ENCODE peak calls at places on chromosomes 4 and X, in nine cellular contexts. E is neural progenitor cell, O is HCT116, I is GM23248, H is GM23338, J is PC-3, M is hepatocyte, R is SK-N-SH, Y is OCI-LY7. S is an unnamed sample.

GRCh38 chr4:5125326-5125725 is 74.0 kb downstream of the STK32B start:
- DNase-seq in E (no peak), O (no peak), I (no peak), H (no peak), J (no peak), M (no peak), R (no peak), Y (no peak), S (no peak)

GRCh38 chrX:33434256-33435092 is 223.1 kb upstream of the DMD start:
- DNase-seq in E (peak; percentile 77), O (no peak), I (peak; percentile 39), H (peak; percentile 64), J (peak; percentile 66), M (peak; percentile 84), R (peak; percentile 42), Y (peak; percentile 73), S (peak; percentile 56)

GRCh38 chrX:139766545-139766983 is 58.6 kb upstream of the MCF2 start:
- DNase-seq in E (no peak), O (no peak), I (no peak), H (no peak), J (no peak), M (no peak), R (no peak), Y (no peak), S (no peak)

GRCh38 chr4:174437324-174437723 is 85.0 kb downstream of the HPGD start:
- DNase-seq in E (no peak), O (no peak), I (peak; percentile 73), H (no peak), J (peak; percentile 86), M (no peak), R (no peak), Y (no peak), S (no peak)

GRCh38 chr4:26420903-26421302 is 69.4 kb downstream of the CCKAR start:
- DNase-seq in E (no peak), O (no peak), I (peak; percentile 29), H (no peak), J (no peak), M (no peak), R (no peak), Y (no peak), S (no peak)

GRCh38 chr4:126977306-126977705 is 655.5 kb upstream of the INTU start:
- DNase-seq in E (peak; percentile 40), O (no peak), I (peak; percentile 36), H (peak; percentile 30), J (no peak), M (no peak), R (no peak), Y (no peak), S (no peak)

GRCh38 chr4:75745192-75745591 is 20.8 kb downstream of the USO1 start:
- DNase-seq in E (no peak), O (no peak), I (peak; percentile 87), H (no peak), J (no peak), M (peak; percentile 40), R (no peak), Y (no peak), S (no peak)

GRCh38 chrX:78643106-78643505 is 16.0 kb downstream of the RTL3 start:
- DNase-seq in E (no peak), O (no peak), I (no peak), H (no peak), J (no peak), M (no peak), R (no peak), Y (no peak), S (no peak)

GRCh38 chr4:104749062-104749461 is 254.4 kb upstream of the CXXC4 start:
- DNase-seq in E (no peak), O (no peak), I (no peak), H (no peak), J (peak; percentile 47), M (no peak), R (no peak), Y (no peak), S (peak; percentile 29)

GRCh38 chr4:24980064-24980690 is 50.6 kb downstream of the LGI2 start:
- DNase-seq in E (peak; percentile 71), O (peak; percentile 61), I (peak; percentile 91), H (peak; percentile 82), J (peak; percentile 73), M (peak; percentile 79), R (peak; percentile 53), Y (peak; percentile 54), S (peak; percentile 79)

DNA sequence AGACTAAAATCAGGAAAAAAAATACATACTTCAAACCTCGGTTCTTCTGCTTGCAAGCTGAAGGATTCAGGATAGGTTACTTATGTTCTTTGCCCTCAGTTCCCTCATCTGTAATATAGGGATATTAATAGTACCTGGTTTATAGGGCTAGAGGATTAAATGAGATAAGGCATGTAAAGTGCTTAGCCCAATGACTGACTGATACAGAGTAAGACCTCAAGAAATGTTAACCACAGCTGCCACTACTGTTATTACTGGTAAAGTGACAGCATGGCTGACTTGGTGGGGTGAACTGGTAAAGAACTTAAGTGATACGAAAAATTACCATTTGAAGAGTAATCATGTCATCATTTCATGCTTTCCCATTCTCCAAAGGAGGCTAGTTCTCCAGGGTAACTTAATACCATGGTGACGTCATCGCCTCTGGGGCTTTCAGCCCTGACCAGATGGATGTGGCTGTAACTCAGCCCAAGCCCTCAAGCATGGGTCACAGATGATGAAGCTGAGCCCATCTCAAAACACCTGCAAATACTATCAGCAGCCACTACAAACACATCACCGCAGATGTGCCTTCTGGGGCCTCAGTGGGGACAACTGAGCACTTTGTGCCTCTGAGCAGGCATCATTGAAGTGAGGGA is 44.5 kb upstream of the SCML1 start:
- DNase-seq in E (peak; percentile 58), O (no peak), I (peak; percentile 40), H (peak; percentile 55), J (peak; percentile 63), M (no peak), R (no peak), Y (no peak), S (no peak)
- TF ChIP-seq EZH2phosphoT487 in E (no peak), O (no peak), I (no peak), H (no peak), J (no peak), M (no peak), R (no peak), Y (no peak), S (no peak)

DNA sequence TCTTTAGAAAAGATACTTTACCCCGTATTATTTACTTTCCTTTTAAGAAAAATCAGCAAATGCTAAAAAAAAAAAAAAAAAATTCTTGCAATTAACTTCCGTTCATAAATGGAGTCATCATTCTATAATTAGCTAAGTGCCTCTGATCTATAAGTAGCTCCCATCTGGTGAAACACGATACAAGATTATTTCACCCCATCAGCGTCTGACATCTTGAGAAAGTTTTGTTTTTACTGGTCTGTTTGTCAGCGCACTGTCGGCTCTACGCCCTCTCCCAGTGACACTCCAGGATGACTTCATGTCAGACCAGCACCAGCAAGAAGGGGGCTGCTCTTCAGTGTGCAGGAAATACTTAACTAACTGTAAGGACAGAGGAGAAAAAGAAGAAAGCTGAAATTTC is 108.3 kb downstream of the AFAP1 start:
- DNase-seq in E (no peak), O (no peak), I (peak; percentile 75), H (no peak), J (no peak), M (no peak), R (no peak), Y (no peak), S (peak; percentile 73)
- H3K4me2 ChIP-seq in E (no peak overlapping the region), O (no peak overlapping the region), I (peak overlapping the region; percentile 13), H (no peak overlapping the region), J (no peak overlapping the region), M (no peak overlapping the region), R (peak overlapping the region; percentile 36), Y (no peak overlapping the region), S (peak overlapping the region; percentile 72)

GRCh38 chr4:51853027-51853682 is 10.2 kb downstream of the DCUN1D4 start:
- DNase-seq in E (no peak), O (no peak), I (peak; percentile 38), H (peak; percentile 42), J (no peak), M (peak; percentile 67), R (no peak), Y (no peak), S (no peak)
- TF ChIP-seq EZH2phosphoT487 in E (no peak), O (no peak), I (no peak), H (no peak), J (no peak), M (no peak), R (no peak), Y (no peak), S (no peak)

DNA sequence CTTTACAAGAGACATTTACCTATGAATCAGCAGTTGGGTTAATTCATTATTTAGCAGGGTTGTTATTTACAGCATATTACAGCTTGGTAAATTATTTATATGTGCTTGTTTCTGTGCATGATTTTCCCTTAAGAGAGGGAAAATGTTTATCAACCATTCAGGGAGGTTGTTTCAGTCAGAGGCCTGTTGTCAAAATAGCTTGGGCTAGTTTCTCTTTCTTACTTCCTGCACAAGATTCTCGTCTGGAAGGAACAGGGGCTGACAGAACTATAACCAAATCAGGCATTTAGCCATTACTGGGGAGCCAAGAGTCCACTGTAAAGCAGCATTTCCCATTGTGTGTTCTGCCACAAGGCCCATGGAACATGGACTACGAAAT is 135.8 kb downstream of the HS6ST2 start:
- DNase-seq in E (no peak), O (no peak), I (no peak), H (no peak), J (no peak), M (no peak), R (no peak), Y (no peak), S (peak; percentile 56)
- H3K4me2 ChIP-seq in E (no peak overlapping the region), O (no peak overlapping the region), I (no peak overlapping the region), H (no peak overlapping the region), J (no peak overlapping the region), M (no peak overlapping the region), R (no peak overlapping the region), Y (no peak overlapping the region), S (peak overlapping the region; percentile 63)

GRCh38 chr4:145339075-145339725 is 142.5 kb upstream of the SMAD1 start:
- DNase-seq in E (no peak), O (no peak), I (no peak), H (no peak), J (no peak), M (no peak), R (no peak), Y (no peak), S (no peak)
- TF ChIP-seq EZH2phosphoT487 in E (no peak), O (no peak), I (no peak), H (no peak), J (no peak), M (no peak), R (no peak), Y (no peak), S (no peak)

DNA sequence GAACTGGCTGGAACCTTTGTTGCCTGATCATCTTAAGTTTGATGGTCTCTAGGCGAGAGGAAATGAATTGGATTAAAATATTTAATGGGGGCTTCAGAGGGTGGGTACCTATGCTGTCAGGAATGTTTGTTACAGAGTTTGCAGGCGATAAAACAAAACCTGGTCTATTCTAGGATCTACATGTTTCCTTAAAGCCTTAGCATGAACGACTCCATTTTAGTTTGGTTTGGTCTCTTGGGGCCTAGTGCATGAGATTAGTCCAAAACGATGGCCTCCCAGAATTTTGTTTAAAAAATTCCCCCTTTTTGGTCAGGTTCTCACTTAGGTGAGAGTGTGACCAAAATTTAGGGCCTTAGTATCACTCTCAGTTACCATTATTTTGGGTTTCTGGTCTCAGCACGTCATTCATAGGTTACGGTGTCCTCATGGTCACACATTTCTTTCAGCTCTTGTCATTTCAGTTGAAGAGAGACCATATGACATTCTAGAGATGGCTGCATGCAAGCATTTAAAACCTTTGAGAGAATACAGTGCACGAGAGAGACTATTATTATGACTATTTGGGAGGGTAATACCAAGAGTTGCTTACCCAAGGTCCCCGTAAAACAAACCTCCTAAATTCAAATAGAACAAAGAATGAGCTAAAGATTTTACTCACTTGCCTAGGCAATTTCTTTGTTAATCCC is 13.8 kb downstream of the MOB1B start:
- DNase-seq in E (no peak), O (no peak), I (no peak), H (no peak), J (no peak), M (no peak), R (no peak), Y (no peak), S (no peak)
- H3K4me2 ChIP-seq in E (no peak overlapping the region), O (no peak overlapping the region), I (no peak overlapping the region), H (no peak overlapping the region), J (peak overlapping the region; percentile 85), M (no peak overlapping the region), R (no peak overlapping the region), Y (no peak overlapping the region), S (no peak overlapping the region)

S was measured in MM.1S.